ENCODE peak calls at places on chromosomes 11 and 22, in ten cellular contexts. D, Y, J, I, L, Q, O, S, X and P are unnamed samples.

GRCh38 chr11:32386770-32387377 is 48.5 kb downstream of the WT1 start:
- DNase-seq in J (no peak), Q (no peak), O (no peak), L (peak), I (peak), X (no peak), S (no peak), Y (no peak), D (no peak), P (no peak)

GRCh38 chr22:43923191-43923590 is 414 bp upstream of the PNPLA3 start:
- DNase-seq in Y (no peak), Q (no peak), O (no peak), J (no peak), D (no peak), X (peak), S (no peak), I (no peak), L (peak), P (no peak)

GRCh38 chr22:44311855-44312170 is 938 bp downstream of the SHISAL1 start:
- DNase-seq in X (no peak), J (no peak), S (no peak), I (peak), Q (no peak), Y (no peak), O (no peak), D (peak), L (peak), P (no peak)

GRCh38 chr22:30880847-30881246 is 87.7 kb downstream of the MORC2 start:
- DNase-seq in S (no peak), O (no peak), I (no peak), Y (no peak), J (no peak), Q (no peak), D (no peak), L (no peak), X (no peak), P (no peak)

GRCh38 chr22:49331223-49331815 is 496.4 kb downstream of the BRD1 start:
- DNase-seq in I (no peak), X (peak), J (no peak), S (no peak), L (no peak), Y (no peak), D (no peak), Q (no peak), O (no peak), P (no peak)

GRCh38 chr22:35542972-35543516 is 2.4 kb downstream of the RASD2 start:
- DNase-seq in O (no peak), S (no peak), Y (no peak), L (no peak), I (no peak), J (no peak), D (no peak), X (no peak), Q (no peak), P (no peak)

GRCh38 chr11:67409261-67409666 is 5.4 kb downstream of the TBC1D10C start:
- DNase-seq in D (no peak), X (peak), J (no peak), S (no peak), O (no peak), L (no peak), I (no peak), Y (no peak), Q (no peak), P (peak)

GRCh38 chr11:114366331-114367243 is 33.7 kb downstream of the C11orf71 start:
- DNase-seq in S (no peak), J (no peak), I (peak), Q (no peak), D (peak), X (no peak), L (peak), O (no peak), Y (no peak), P (no peak)

GRCh38 chr11:86459682-86460460 is 85.2 kb downstream of the CCDC81 start:
- DNase-seq in O (no peak), J (peak), Y (no peak), I (peak), L (peak), D (no peak), Q (no peak), X (no peak), S (no peak), P (no peak)

GRCh38 chr11:105236631-105237030 is 97.1 kb upstream of the CARD18 start:
- DNase-seq in I (peak), J (no peak), X (no peak), Y (no peak), O (no peak), D (peak), L (peak), S (no peak), Q (no peak), P (no peak)